ENCODE peak calls at places on chromosomes 13 and 19, in five cellular contexts. X, O, N, S and D are unnamed samples.
A peak's percentile ranks its signal among the peaks of the same experiment; 100 is the strongest.

GRCh38 chr19:12834976-12835757 is 788 bp upstream of the RTBDN start:
- DNase-seq in X (peak; percentile 26), O (no peak), N (peak; percentile 50), S (no peak), D (peak; percentile 79)

GRCh38 chr13:60328073-60328472 is 68.9 kb upstream of the TDRD3 start:
- DNase-seq in X (no peak), O (no peak), N (no peak), S (no peak), D (no peak)

GRCh38 chr19:17406039-17406886 is 833 bp upstream of the BST2 start:
- DNase-seq in X (no peak), O (no peak), N (no peak), S (no peak), D (peak; percentile 32)

GRCh38 chr13:20206836-20207235 is 14.1 kb upstream of the GJB2 start:
- DNase-seq in X (no peak), O (no peak), N (no peak), S (no peak), D (no peak)

GRCh38 chr13:26457212-26457611 is 100.3 kb upstream of the WASF3 start:
- DNase-seq in X (no peak), O (no peak), N (no peak), S (no peak), D (no peak)

GRCh38 chr13:73141292-73141771 is 82.5 kb downstream of the KLF5 start:
- DNase-seq in X (peak; percentile 46), O (no peak), N (no peak), S (no peak), D (no peak)

GRCh38 chr19:38564981-38565685 is 52.6 kb downstream of the MAP4K1 start:
- DNase-seq in X (no peak), O (peak; percentile 6), N (no peak), S (no peak), D (no peak)

GRCh38 chr13:95480131-95480545 is 72.4 kb upstream of the CLDN10 start:
- DNase-seq in X (no peak), O (no peak), N (no peak), S (no peak), D (no peak)

GRCh38 chr13:65090191-65090590 is 2139.9 kb downstream of the PCDH9 start:
- DNase-seq in X (no peak), O (no peak), N (no peak), S (no peak), D (no peak)

GRCh38 chr13:67223742-67224141 is 6.4 kb downstream of the PCDH9 start:
- DNase-seq in X (no peak), O (no peak), N (no peak), S (no peak), D (no peak)

GRCh38 chr13:109671919-109672318 is 114.5 kb downstream of the IRS2 start:
- DNase-seq in X (no peak), O (no peak), N (no peak), S (no peak), D (no peak)

GRCh38 chr13:111992911-111993310 is 74.0 kb upstream of the SOX1 start:
- DNase-seq in X (no peak), O (no peak), N (no peak), S (no peak), D (no peak)

GRCh38 chr19:29576043-29576442 is 30.0 kb upstream of the POP4 start:
- DNase-seq in X (no peak), O (no peak), N (no peak), S (no peak), D (no peak)

GRCh38 chr13:74305876-74306275 is 171.7 kb upstream of the KLF12 start:
- DNase-seq in X (no peak), O (no peak), N (no peak), S (no peak), D (no peak)

GRCh38 chr13:44013666-44014291 is 134.1 kb downstream of the LACC1 start:
- DNase-seq in X (peak; percentile 85), O (no peak), N (no peak), S (peak; percentile 18), D (no peak)

GRCh38 chr13:40170982-40171381 is 495.5 kb downstream of the FOXO1 start:
- DNase-seq in X (no peak), O (peak; percentile 22), N (no peak), S (no peak), D (no peak)

GRCh38 chr13:37127706-37128241 is 22.3 kb upstream of the CSNK1A1L start:
- DNase-seq in X (peak; percentile 96), O (no peak), N (no peak), S (peak; percentile 72), D (no peak)

GRCh38 chr19:719636-720377 is 11.1 kb downstream of the PALM start:
- DNase-seq in X (no peak), O (no peak), N (no peak), S (no peak), D (no peak)

GRCh38 chr13:77219401-77219800 is 107.5 kb downstream of the MYCBP2 start:
- DNase-seq in X (no peak), O (no peak), N (no peak), S (no peak), D (no peak)

GRCh38 chr13:50911051-50911690 is 1.6 kb downstream of the RNASEH2B start:
- DNase-seq in X (no peak), O (no peak), N (no peak), S (no peak), D (peak; percentile 76)

GRCh38 chr13:43058318-43058674 is 34.9 kb downstream of the DNAJC15 start:
- DNase-seq in X (no peak), O (no peak), N (no peak), S (no peak), D (no peak)

GRCh38 chr13:101698400-101698799 is 245.9 kb downstream of the ITGBL1 start:
- DNase-seq in X (no peak), O (no peak), N (no peak), S (no peak), D (no peak)

GRCh38 chr13:102913924-102914628 is 68.2 kb downstream of the ERCC5 start:
- DNase-seq in X (no peak), O (no peak), N (no peak), S (no peak), D (no peak)